ENCODE peak calls at places on chromosome 18, in nine cellular contexts. W is A673, V is mammary epithelial cell, A is HepG2, D is uterus, J is stomach, M is mucosa of descending colon, X is foreskin keratinocyte, F is left lung. C is an unnamed sample.
A peak's percentile ranks its signal among the peaks of the same experiment; 100 is the strongest.

GRCh38 chr18:54939375-54939917 is 19.8 kb downstream of the CCDC68 start:
- DNase-seq in W (no peak), V (no peak), A (peak; percentile 33), D (no peak), J (no peak), M (no peak), X (no peak), F (no peak), C (no peak)

GRCh38 chr18:13266208-13267100 is 47.9 kb downstream of the LDLRAD4 start:
- DNase-seq in W (no peak), V (no peak), A (no peak), D (peak; percentile 37), J (no peak), M (no peak), X (no peak), F (no peak), C (no peak)

GRCh38 chr18:48781041-48781989 is 169.4 kb downstream of the SMAD7 start:
- DNase-seq in W (no peak), V (no peak), A (peak; percentile 92), D (peak; percentile 70), J (peak; percentile 79), M (peak; percentile 67), X (no peak), F (peak; percentile 90), C (peak; percentile 90)

GRCh38 chr18:21559195-21559594 is 41.3 kb downstream of the ESCO1 start:
- DNase-seq in W (no peak), V (no peak), A (no peak), D (no peak), J (no peak), M (no peak), X (no peak), F (no peak), C (no peak)

GRCh38 chr18:22557160-22557941 is 139.6 kb upstream of the CTAGE1 start:
- DNase-seq in W (no peak), V (no peak), A (no peak), D (no peak), J (no peak), M (no peak), X (no peak), F (no peak), C (no peak)

GRCh38 chr18:40524881-40525280 is 1430.2 kb upstream of the PIK3C3 start:
- DNase-seq in W (no peak), V (no peak), A (no peak), D (no peak), J (no peak), M (no peak), X (no peak), F (no peak), C (no peak)

GRCh38 chr18:34595673-34596072 is 114.4 kb upstream of the DTNA start:
- DNase-seq in W (peak; percentile 52), V (peak; percentile 26), A (peak; percentile 20), D (no peak), J (no peak), M (no peak), X (no peak), F (no peak), C (no peak)

GRCh38 chr18:66724664-66725356 is 120.9 kb upstream of the CDH19 start:
- DNase-seq in W (no peak), V (peak; percentile 77), A (peak; percentile 81), D (no peak), J (peak; percentile 50), M (peak; percentile 24), X (no peak), F (no peak), C (no peak)

GRCh38 chr18:61551586-61551985 is 218.4 kb downstream of the CDH20 start:
- DNase-seq in W (peak; percentile 83), V (peak; percentile 68), A (peak; percentile 46), D (no peak), J (no peak), M (no peak), X (peak; percentile 19), F (no peak), C (no peak)

GRCh38 chr18:8314123-8314522 is 295.1 kb upstream of the RAB12 start:
- DNase-seq in W (no peak), V (no peak), A (no peak), D (no peak), J (no peak), M (no peak), X (no peak), F (no peak), C (no peak)

GRCh38 chr18:32769242-32770180 is 3.3 kb downstream of the KLHL14 start:
- DNase-seq in W (no peak), V (no peak), A (peak; percentile 82), D (no peak), J (no peak), M (no peak), X (no peak), F (no peak), C (no peak)

GRCh38 chr18:77161954-77162353 is 29.4 kb upstream of the MBP start:
- DNase-seq in W (no peak), V (peak; percentile 29), A (no peak), D (no peak), J (no peak), M (no peak), X (peak; percentile 49), F (no peak), C (no peak)

GRCh38 chr18:65352183-65352582 is 398.6 kb upstream of the CDH7 start:
- DNase-seq in W (no peak), V (no peak), A (no peak), D (no peak), J (no peak), M (no peak), X (no peak), F (no peak), C (no peak)

GRCh38 chr18:21179590-21180220 is 62.3 kb upstream of the GREB1L start:
- DNase-seq in W (peak; percentile 74), V (peak; percentile 42), A (peak; percentile 52), D (peak; percentile 37), J (peak; percentile 34), M (no peak), X (no peak), F (no peak), C (no peak)

GRCh38 chr18:474416-474815 is 26.1 kb downstream of the COLEC12 start:
- DNase-seq in W (no peak), V (no peak), A (no peak), D (peak; percentile 27), J (no peak), M (no peak), X (no peak), F (no peak), C (no peak)

GRCh38 chr18:37543321-37543720 is 22.3 kb downstream of the CELF4 start:
- DNase-seq in W (no peak), V (no peak), A (no peak), D (no peak), J (no peak), M (no peak), X (no peak), F (no peak), C (no peak)

GRCh38 chr18:28581503-28582169 is 404.7 kb upstream of the CDH2 start:
- DNase-seq in W (no peak), V (no peak), A (no peak), D (no peak), J (no peak), M (no peak), X (no peak), F (no peak), C (no peak)

DNA sequence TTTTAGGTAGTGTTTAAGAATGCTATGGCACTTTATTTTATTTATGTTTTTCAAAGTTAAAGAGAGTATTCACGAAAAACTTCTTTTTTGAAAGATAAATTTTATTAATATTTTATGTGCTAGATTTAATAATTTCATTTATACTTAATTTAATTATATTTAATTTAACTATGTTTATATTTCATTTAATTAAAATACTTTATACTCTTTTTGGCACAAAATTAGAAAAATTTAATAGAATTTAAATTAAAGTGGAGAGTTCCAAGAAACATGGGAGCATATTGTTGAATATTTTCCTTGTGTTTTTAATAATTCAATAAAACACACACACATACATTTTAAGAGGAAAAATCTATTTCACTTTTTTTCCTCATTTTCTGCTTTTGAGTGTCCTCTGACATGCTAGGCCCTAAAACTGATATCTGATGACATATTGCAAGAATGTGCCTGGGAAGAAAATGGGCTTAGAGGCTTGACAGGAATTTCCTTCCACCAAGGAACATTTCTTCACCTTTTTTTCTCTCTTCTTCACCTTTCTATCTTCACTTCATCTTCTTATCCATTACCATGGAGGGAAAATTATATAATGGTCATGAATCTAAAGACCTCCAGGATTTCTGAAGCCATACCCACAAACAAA is 15.4 kb downstream of the ARHGAP28 start:
- DNase-seq in W (no peak), V (no peak), A (no peak), D (no peak), J (no peak), M (no peak), X (no peak), F (no peak), C (no peak)
- H3K4me1 ChIP-seq in W (no peaks in the 10 kb centered on the region), V (peaks cover 35% of the 10 kb centered on the region), A (no peaks in the 10 kb centered on the region), D (no peaks in the 10 kb centered on the region), J (no peaks in the 10 kb centered on the region), M (no peaks in the 10 kb centered on the region), X (peaks cover 3% of the 10 kb centered on the region), F (no peaks in the 10 kb centered on the region), C (peaks cover 11% of the 10 kb centered on the region)

GRCh38 chr18:72539861-72540260 is 4.3 kb downstream of the CBLN2 start:
- DNase-seq in W (no peak), V (no peak), A (no peak), D (no peak), J (no peak), M (no peak), X (no peak), F (no peak), C (no peak)
- H3K4me1 ChIP-seq in W (peaks cover 7% of the 10 kb centered on the region), V (no peaks in the 10 kb centered on the region), A (no peaks in the 10 kb centered on the region), D (no peaks in the 10 kb centered on the region), J (peaks cover 5% of the 10 kb centered on the region), M (no peaks in the 10 kb centered on the region), X (no peaks in the 10 kb centered on the region), F (peaks cover 11% of the 10 kb centered on the region), C (peaks cover 29% of the 10 kb centered on the region)

DNA sequence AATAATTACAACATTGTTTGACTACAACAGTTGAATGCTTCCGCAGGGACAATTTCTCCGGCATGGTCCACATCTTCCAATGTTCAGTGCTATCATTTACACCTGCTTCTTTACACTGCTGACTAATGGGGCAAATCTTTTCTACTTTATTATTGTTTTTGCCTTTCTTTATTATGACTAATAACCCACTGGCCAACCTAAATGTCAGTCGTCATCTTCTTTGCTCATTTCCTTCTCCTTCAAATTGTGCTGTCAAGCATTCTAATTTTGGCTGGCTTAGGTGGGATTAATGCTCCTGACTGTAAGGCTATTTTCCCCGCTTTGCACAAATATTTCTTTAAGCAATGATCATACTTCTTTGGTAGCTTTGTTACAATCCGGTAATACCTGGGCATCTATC is 132.6 kb downstream of the SOCS6 start:
- DNase-seq in W (no peak), V (peak; percentile 68), A (no peak), D (no peak), J (no peak), M (no peak), X (peak; percentile 40), F (no peak), C (no peak)
- H3K4me1 ChIP-seq in W (peaks cover 8% of the 10 kb centered on the region), V (peaks cover 45% of the 10 kb centered on the region), A (peaks cover 54% of the 10 kb centered on the region), D (no peaks in the 10 kb centered on the region), J (peaks cover 29% of the 10 kb centered on the region), M (peaks cover 11% of the 10 kb centered on the region), X (peaks cover 35% of the 10 kb centered on the region), F (peaks cover 42% of the 10 kb centered on the region), C (peaks cover 37% of the 10 kb centered on the region)

GRCh38 chr18:10406172-10406663 is 48.2 kb upstream of the APCDD1 start:
- DNase-seq in W (peak; percentile 44), V (no peak), A (no peak), D (no peak), J (peak; percentile 72), M (no peak), X (no peak), F (no peak), C (no peak)
- H3K4me1 ChIP-seq in W (peaks cover 52% of the 10 kb centered on the region), V (peaks cover 6% of the 10 kb centered on the region), A (no peaks in the 10 kb centered on the region), D (no peaks in the 10 kb centered on the region), J (peaks cover 5% of the 10 kb centered on the region), M (no peaks in the 10 kb centered on the region), X (peaks cover 14% of the 10 kb centered on the region), F (peaks cover 10% of the 10 kb centered on the region), C (peaks cover 38% of the 10 kb centered on the region)

GRCh38 chr18:5238371-5238758 is 41.3 kb upstream of the AKAIN1 start:
- DNase-seq in W (peak; percentile 29), V (no peak), A (peak; percentile 86), D (peak; percentile 29), J (peak; percentile 72), M (peak; percentile 82), X (no peak), F (peak; percentile 39), C (no peak)
- H3K4me1 ChIP-seq in W (peaks cover 13% of the 10 kb centered on the region), V (peaks cover 7% of the 10 kb centered on the region), A (peaks cover 31% of the 10 kb centered on the region), D (no peaks in the 10 kb centered on the region), J (peaks cover 11% of the 10 kb centered on the region), M (peaks cover 24% of the 10 kb centered on the region), X (peaks cover 8% of the 10 kb centered on the region), F (peaks cover 31% of the 10 kb centered on the region), C (peaks cover 23% of the 10 kb centered on the region)

C was measured in suprapubic skin.